ENCODE peak calls at places on chromosomes 12 and 14, in seven cellular contexts. O is HepG2, M is SK-N-SH, I is H1, A is GM12878, J is HCT116, E is endothelial cell of umbilical vein. B is an unnamed sample.

GRCh38 chr12:124323771-124324530 is 29.1 kb downstream of the RFLNA start:
- DNase-seq in J (no peak), A (no peak), E (no peak), M (no peak), I (no peak), O (no peak), B (no peak)

GRCh38 chr12:50550530-50551223 is 45.9 kb downstream of the DIP2B start:
- DNase-seq in E (peak), A (no peak), I (no peak), O (no peak), M (no peak), J (no peak), B (no peak)

GRCh38 chr12:122024132-122024785 is 2.6 kb downstream of the BCL7A start:
- DNase-seq in E (no peak), I (no peak), J (no peak), M (no peak), A (no peak), O (peak), B (no peak)

GRCh38 chr14:90624228-90624627 is 192.0 kb downstream of the TTC7B start:
- DNase-seq in A (no peak), M (no peak), J (peak), I (no peak), O (peak), E (peak), B (no peak)

GRCh38 chr12:6052206-6052939 is 72.1 kb downstream of the VWF start:
- DNase-seq in J (no peak), E (peak), O (no peak), I (no peak), M (no peak), A (no peak), B (no peak)

GRCh38 chr12:65823481-65824313 is 586 bp upstream of the HMGA2 start:
- DNase-seq in O (peak), J (peak), E (peak), A (no peak), M (peak), I (no peak), B (no peak)

GRCh38 chr12:122981587-122982493 is 1.4 kb downstream of the ARL6IP4 start:
- DNase-seq in M (no peak), A (no peak), J (no peak), E (no peak), I (no peak), O (no peak), B (no peak)

GRCh38 chr14:37623552-37623951 is 28.1 kb downstream of the TTC6 start:
- DNase-seq in M (no peak), I (no peak), E (peak), A (no peak), J (peak), O (no peak), B (peak)

GRCh38 chr14:52286659-52287649 is 19.5 kb downstream of the PTGDR start:
- DNase-seq in J (no peak), I (no peak), M (no peak), O (no peak), E (no peak), A (no peak), B (no peak)

GRCh38 chr14:79279645-79280399 is 931.5 kb downstream of the DIO2 start:
- DNase-seq in A (no peak), M (peak), O (no peak), I (no peak), J (no peak), E (no peak), B (no peak)

GRCh38 chr14:62792578-62792977 is 252.7 kb downstream of the KCNH5 start:
- DNase-seq in A (no peak), J (no peak), E (no peak), I (no peak), O (no peak), M (no peak), B (no peak)

GRCh38 chr12:101604132-101604531 is 9.4 kb downstream of the MYBPC1 start:
- DNase-seq in E (no peak), I (no peak), M (no peak), J (no peak), A (peak), O (peak), B (no peak)

GRCh38 chr14:58656671-58657411 is 19.1 kb downstream of the DACT1 start:
- DNase-seq in I (no peak), E (no peak), M (no peak), J (no peak), A (no peak), O (no peak), B (no peak)

GRCh38 chr12:114209852-114210251 is 196.1 kb downstream of the TBX5 start:
- DNase-seq in I (no peak), J (no peak), M (no peak), O (no peak), E (no peak), A (no peak), B (no peak)

GRCh38 chr14:41986083-41986645 is 379.5 kb downstream of the LRFN5 start:
- DNase-seq in E (no peak), I (no peak), A (no peak), M (no peak), O (no peak), J (no peak), B (no peak)

GRCh38 chr14:92704036-92704804 is 44.2 kb downstream of the LGMN start:
- DNase-seq in A (peak), M (no peak), O (no peak), I (no peak), E (no peak), J (no peak), B (no peak)

GRCh38 chr12:111998015-111998414 is 14.9 kb downstream of the TMEM116 start:
- DNase-seq in I (no peak), J (no peak), E (no peak), A (no peak), M (no peak), O (no peak), B (no peak)

DNA sequence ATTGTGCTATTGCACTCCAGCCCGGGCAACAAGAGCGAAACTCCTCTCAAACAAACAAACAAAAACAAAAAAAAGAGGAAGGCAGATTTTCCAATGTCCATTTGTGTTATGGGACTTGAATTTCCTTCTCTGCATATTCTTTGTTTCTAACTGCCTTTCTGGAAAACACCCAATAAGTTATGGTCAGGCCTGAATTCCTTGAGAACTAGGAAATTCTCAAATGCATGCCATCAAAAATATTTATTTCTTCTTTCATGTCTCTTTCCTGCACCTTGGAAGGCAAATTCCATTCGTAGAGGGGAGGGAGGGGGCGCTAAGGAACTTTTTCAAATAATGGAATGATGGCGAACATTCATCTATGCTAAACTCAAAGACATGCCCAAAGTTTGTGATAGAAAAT is 117.6 kb upstream of the TMCC3 start:
- DNase-seq in J (no peak), O (no peak), I (no peak), M (no peak), A (no peak), E (peak), B (no peak)
- H3K9ac ChIP-seq in J (no peak), O (no peak), I (no peak), M (no peak), A (no peak), E (no peak), B (no peak)

DNA sequence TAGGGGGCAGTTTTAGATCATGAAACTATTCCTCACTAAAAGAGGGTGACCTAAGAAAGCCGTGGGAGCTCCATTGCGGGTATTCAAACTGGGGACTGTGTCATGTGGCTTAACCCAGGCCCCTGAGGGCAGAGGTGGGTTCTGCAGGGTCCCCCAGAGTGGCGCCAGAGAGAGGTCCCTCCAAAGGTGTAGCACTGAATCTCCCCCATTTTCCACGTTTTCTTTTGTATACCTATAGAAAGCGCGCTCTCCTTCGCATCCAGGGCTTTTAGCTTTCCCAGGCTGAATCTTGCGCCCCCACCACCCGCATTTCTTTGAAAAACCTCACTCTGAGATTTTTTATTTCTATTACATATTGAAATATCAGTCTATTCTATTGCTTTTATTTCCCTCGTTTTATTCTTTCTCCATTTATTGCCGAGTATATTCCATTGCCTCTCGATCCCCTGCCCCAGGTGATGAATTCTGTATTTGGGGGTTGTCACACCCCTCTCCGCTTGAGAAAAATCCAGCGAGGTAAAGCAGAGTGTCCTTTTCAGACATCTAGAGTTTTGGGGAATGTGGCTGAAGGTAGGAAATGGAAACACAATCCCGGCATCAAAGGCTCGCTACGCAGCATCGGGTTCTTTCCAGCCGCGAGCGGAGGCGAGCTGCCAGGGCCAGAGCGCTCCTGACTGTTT is 895 bp upstream of the HOXC13 start:
- DNase-seq in O (no peak), J (no peak), A (no peak), I (no peak), E (no peak), M (no peak), B (no peak)
- H3K4me3 ChIP-seq in O (no peak), J (no peak), A (no peak), I (no peak), E (no peak), M (no peak), B (peak)

GRCh38 chr14:47674546-47675238 is 713 bp downstream of the MDGA2 start:
- DNase-seq in J (no peak), I (no peak), O (no peak), A (no peak), E (no peak), M (peak), B (no peak)
- TF ChIP-seq POLR2AphosphoS5 in J (no peak), I (no peak), O (no peak), A (no peak), E (no peak), M (no peak), B (no peak)

GRCh38 chr12:104304261-104305004 is 894 bp downstream of the EID3 start:
- DNase-seq in A (no peak), J (no peak), O (no peak), I (no peak), M (no peak), E (no peak), B (no peak)

GRCh38 chr12:104306943-104307654 is 3.6 kb downstream of the EID3 start:
- DNase-seq in M (no peak), E (no peak), O (no peak), A (no peak), J (no peak), I (no peak), B (no peak)

GRCh38 chr12:104303538-104304151 is at the start of gene EID3:
- DNase-seq in O (no peak), A (no peak), E (peak), J (no peak), M (peak), I (no peak), B (no peak)

GRCh38 chr12:104306376-104306775 is 2.8 kb downstream of the EID3 start:
- DNase-seq in J (no peak), O (no peak), E (no peak), I (no peak), A (no peak), M (no peak), B (no peak)

GRCh38 chr12:104305349-104305748 is 1.8 kb downstream of the EID3 start:
- DNase-seq in J (no peak), A (no peak), I (no peak), O (no peak), E (no peak), M (no peak), B (no peak)
- H3K9ac ChIP-seq in J (no peak), A (no peak), I (no peak), O (no peak), E (no peak), M (no peak), B (no peak)

GRCh38 chr14:22549304-22549962 is 39.6 kb downstream of the DAD1 start:
- DNase-seq in M (no peak), O (no peak), I (no peak), E (no peak), J (no peak), A (no peak), B (no peak)
- H3K4me3 ChIP-seq in M (no peak), O (no peak), I (no peak), E (no peak), J (no peak), A (no peak), B (no peak)